ENCODE peak calls at places on chromosomes 1 and 21, in ten cellular contexts. Y, W, X, F, K, C, T, B, I and D are unnamed samples.

GRCh38 chr1:200628223-200628868 is 7.8 kb upstream of the KIF14 start:
- DNase-seq in Y (no peak), W (no peak), X (peak; percentile 60), F (no peak), K (peak; percentile 49), C (peak; percentile 63), T (no peak), B (no peak), I (no peak), D (no peak)

GRCh38 chr1:53307037-53307436 is 20.8 kb downstream of the LRP8 start:
- DNase-seq in Y (no peak), W (no peak), X (no peak), F (no peak), K (no peak), C (no peak), T (no peak), B (no peak), I (no peak), D (no peak)

GRCh38 chr1:34162852-34163766 is 1.9 kb downstream of the CSMD2 start:
- DNase-seq in Y (peak; percentile 89), W (peak; percentile 24), X (no peak), F (peak; percentile 97), K (no peak), C (peak; percentile 85), T (peak; percentile 82), B (peak; percentile 79), I (peak; percentile 97), D (peak; percentile 63)

GRCh38 chr1:242828828-242829227 is 304.3 kb upstream of the PLD5 start:
- DNase-seq in Y (no peak), W (no peak), X (no peak), F (no peak), K (no peak), C (no peak), T (peak; percentile 30), B (no peak), I (no peak), D (no peak)

GRCh38 chr1:56585985-56586384 is 6.6 kb upstream of the PLPP3 start:
- DNase-seq in Y (peak; percentile 38), W (no peak), X (no peak), F (peak; percentile 56), K (no peak), C (no peak), T (no peak), B (no peak), I (no peak), D (no peak)

GRCh38 chr1:203146537-203146936 is 19.0 kb downstream of the ADORA1 start:
- DNase-seq in Y (no peak), W (no peak), X (no peak), F (no peak), K (no peak), C (no peak), T (no peak), B (no peak), I (no peak), D (no peak)

GRCh38 chr1:233993651-233994050 is 89.2 kb downstream of the SLC35F3 start:
- DNase-seq in Y (no peak), W (peak; percentile 83), X (no peak), F (peak; percentile 93), K (no peak), C (no peak), T (no peak), B (no peak), I (no peak), D (peak; percentile 95)

GRCh38 chr21:39952265-39952664 is 85.0 kb downstream of the PCP4 start:
- DNase-seq in Y (no peak), W (no peak), X (no peak), F (no peak), K (no peak), C (no peak), T (no peak), B (no peak), I (no peak), D (no peak)

GRCh38 chr1:95093296-95093695 is 20.5 kb upstream of the ALG14 start:
- DNase-seq in Y (no peak), W (no peak), X (no peak), F (no peak), K (no peak), C (no peak), T (no peak), B (no peak), I (no peak), D (no peak)

GRCh38 chr1:150928286-150928685 is 2.1 kb downstream of the SETDB1 start:
- DNase-seq in Y (no peak), W (no peak), X (no peak), F (no peak), K (no peak), C (no peak), T (no peak), B (no peak), I (no peak), D (no peak)

GRCh38 chr1:224539971-224540370 is 76.1 kb upstream of the CNIH3 start:
- DNase-seq in Y (peak; percentile 56), W (no peak), X (no peak), F (peak; percentile 71), K (no peak), C (no peak), T (no peak), B (no peak), I (no peak), D (no peak)

GRCh38 chr1:213448360-213448759 is 397.3 kb downstream of the RPS6KC1 start:
- DNase-seq in Y (no peak), W (no peak), X (no peak), F (no peak), K (no peak), C (no peak), T (no peak), B (no peak), I (no peak), D (no peak)

GRCh38 chr1:212689758-212690540 is 9.7 kb downstream of the BATF3 start:
- DNase-seq in Y (no peak), W (no peak), X (no peak), F (no peak), K (no peak), C (no peak), T (no peak), B (no peak), I (no peak), D (no peak)

GRCh38 chr1:222586842-222587241 is 2.9 kb downstream of the TAF1A start:
- DNase-seq in Y (no peak), W (no peak), X (no peak), F (no peak), K (no peak), C (no peak), T (no peak), B (no peak), I (no peak), D (no peak)

GRCh38 chr21:45279446-45280177 is 8.1 kb downstream of the POFUT2 start:
- DNase-seq in Y (no peak), W (no peak), X (peak; percentile 31), F (no peak), K (no peak), C (peak; percentile 41), T (no peak), B (no peak), I (no peak), D (no peak)

GRCh38 chr1:156826596-156826995 is 9.9 kb upstream of the SH2D2A start:
- DNase-seq in Y (no peak), W (no peak), X (no peak), F (no peak), K (no peak), C (no peak), T (no peak), B (no peak), I (no peak), D (no peak)